ENCODE peak calls at places on chromosomes 13 and 19, in five cellular contexts. I, D, M, H and Q are unnamed samples.

GRCh38 chr13:66207610-66208009 is 1022.5 kb downstream of the PCDH9 start:
- DNase-seq in I (no peak), D (no peak), M (no peak), H (no peak), Q (no peak)

GRCh38 chr13:28313579-28313978 is 175.2 kb downstream of the PAN3 start:
- DNase-seq in I (no peak), D (no peak), M (peak), H (peak), Q (no peak)

GRCh38 chr13:36858285-36858684 is 39.3 kb downstream of the RFXAP start:
- DNase-seq in I (no peak), D (no peak), M (peak), H (peak), Q (no peak)

GRCh38 chr19:6073858-6074708 is 36.2 kb downstream of the RFX2 start:
- DNase-seq in I (no peak), D (no peak), M (no peak), H (no peak), Q (no peak)

GRCh38 chr19:44819246-44819832 is 10.4 kb downstream of the BCAM start:
- DNase-seq in I (no peak), D (no peak), M (no peak), H (no peak), Q (no peak)

GRCh38 chr13:28574617-28575142 is 79.8 kb upstream of the FLT1 start:
- DNase-seq in I (no peak), D (peak), M (no peak), H (peak), Q (no peak)

GRCh38 chr13:99997702-99998219 is 16.2 kb downstream of the ZIC2 start:
- DNase-seq in I (no peak), D (no peak), M (no peak), H (no peak), Q (no peak)

GRCh38 chr19:51692065-51692915 is 840 bp upstream of the SPACA6 start:
- DNase-seq in I (no peak), D (no peak), M (no peak), H (peak), Q (no peak)

GRCh38 chr13:101875091-101875490 is 422.6 kb downstream of the ITGBL1 start:
- DNase-seq in I (no peak), D (no peak), M (no peak), H (no peak), Q (no peak)

GRCh38 chr13:93147946-93148345 is 78.7 kb upstream of the GPC6 start:
- DNase-seq in I (no peak), D (no peak), M (no peak), H (no peak), Q (no peak)

GRCh38 chr13:113058129-113058987 is 47.2 kb upstream of the F7 start:
- DNase-seq in I (no peak), D (no peak), M (no peak), H (no peak), Q (peak)

GRCh38 chr13:106499905-106500304 is 35.6 kb downstream of the EFNB2 start:
- DNase-seq in I (no peak), D (no peak), M (peak), H (peak), Q (no peak)

GRCh38 chr13:79385694-79386093 is 20.4 kb downstream of the RBM26 start:
- DNase-seq in I (no peak), D (no peak), M (no peak), H (peak), Q (no peak)

GRCh38 chr19:5676105-5676671 is 4.1 kb downstream of the MICOS13 start:
- DNase-seq in I (no peak), D (no peak), M (no peak), H (no peak), Q (no peak)

GRCh38 chr13:36160297-36160696 is 29.1 kb upstream of the DCLK1 start:
- DNase-seq in I (no peak), D (no peak), M (no peak), H (no peak), Q (no peak)

GRCh38 chr13:64074989-64075474 is 2659.4 kb upstream of the PCDH20 start:
- DNase-seq in I (no peak), D (no peak), M (no peak), H (no peak), Q (no peak)

GRCh38 chr19:52211926-52212571 is 22.2 kb downstream of the PPP2R1A start:
- DNase-seq in I (no peak), D (no peak), M (no peak), H (no peak), Q (no peak)

GRCh38 chr13:34065915-34066314 is 248.0 kb downstream of the RFC3 start:
- DNase-seq in I (no peak), D (no peak), M (no peak), H (no peak), Q (no peak)

GRCh38 chr13:96677029-96677428 is 317.2 kb downstream of the OXGR1 start:
- DNase-seq in I (no peak), D (no peak), M (no peak), H (no peak), Q (no peak)

GRCh38 chr19:3302755-3303154 is 63.6 kb upstream of the NFIC start:
- DNase-seq in I (no peak), D (no peak), M (no peak), H (peak), Q (no peak)

GRCh38 chr19:46950526-46951235 is 69.0 kb upstream of the NPAS1 start:
- DNase-seq in I (no peak), D (no peak), M (no peak), H (no peak), Q (no peak)

GRCh38 chr13:99282264-99283231 is 24.4 kb upstream of the GPR18 start:
- DNase-seq in I (no peak), D (no peak), M (no peak), H (peak), Q (no peak)

GRCh38 chr19:45643927-45644771 is 5.0 kb upstream of the EML2 start:
- DNase-seq in I (no peak), D (no peak), M (no peak), H (no peak), Q (no peak)

DNA sequence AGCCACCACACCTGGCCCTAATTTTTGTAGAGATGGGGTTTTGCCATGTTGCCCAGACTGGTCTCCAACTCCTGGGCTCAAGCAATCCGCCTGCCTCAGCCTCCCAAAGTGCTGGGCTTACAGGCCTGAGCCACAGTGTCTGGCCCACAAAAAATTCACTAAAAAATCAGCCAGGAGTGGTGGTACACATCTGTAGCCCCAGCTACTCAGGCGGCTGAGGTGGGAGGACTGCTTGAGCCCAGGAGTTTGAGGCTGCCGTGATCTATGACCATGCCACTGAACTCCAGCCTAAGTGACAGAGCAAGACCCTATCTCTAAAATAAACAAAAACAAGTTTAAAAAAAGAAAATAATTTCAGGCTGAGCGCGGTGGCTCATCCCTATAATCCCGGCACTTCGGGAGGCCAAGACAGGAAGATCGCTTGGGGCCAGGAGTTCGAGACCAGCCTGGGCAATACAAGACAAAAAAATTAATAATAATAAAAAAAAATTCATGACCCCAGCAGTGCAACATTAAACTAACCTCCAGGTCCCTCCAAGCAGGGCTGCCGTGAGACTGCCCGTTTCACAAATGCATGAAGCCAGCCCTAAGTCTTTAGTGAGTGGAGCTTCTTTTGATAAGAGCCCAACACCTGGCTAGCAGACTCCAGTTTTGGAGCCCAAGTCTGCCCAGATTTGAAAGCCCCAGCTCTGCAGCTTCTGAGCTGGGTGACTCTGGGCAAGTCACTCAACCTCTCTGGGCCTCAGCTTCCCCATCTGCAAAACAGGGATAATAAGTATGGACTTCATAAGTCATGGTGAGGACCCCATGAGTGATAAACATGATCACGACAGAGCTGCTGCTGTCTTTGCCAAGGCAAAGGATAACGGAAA is 38.6 kb upstream of the NANOS3 start:
- DNase-seq in I (no peak), D (no peak), M (no peak), H (no peak), Q (no peak)
- H3K4me3 ChIP-seq in I (peak), D (peak), M (no peak), H (peak), Q (peak)

DNA sequence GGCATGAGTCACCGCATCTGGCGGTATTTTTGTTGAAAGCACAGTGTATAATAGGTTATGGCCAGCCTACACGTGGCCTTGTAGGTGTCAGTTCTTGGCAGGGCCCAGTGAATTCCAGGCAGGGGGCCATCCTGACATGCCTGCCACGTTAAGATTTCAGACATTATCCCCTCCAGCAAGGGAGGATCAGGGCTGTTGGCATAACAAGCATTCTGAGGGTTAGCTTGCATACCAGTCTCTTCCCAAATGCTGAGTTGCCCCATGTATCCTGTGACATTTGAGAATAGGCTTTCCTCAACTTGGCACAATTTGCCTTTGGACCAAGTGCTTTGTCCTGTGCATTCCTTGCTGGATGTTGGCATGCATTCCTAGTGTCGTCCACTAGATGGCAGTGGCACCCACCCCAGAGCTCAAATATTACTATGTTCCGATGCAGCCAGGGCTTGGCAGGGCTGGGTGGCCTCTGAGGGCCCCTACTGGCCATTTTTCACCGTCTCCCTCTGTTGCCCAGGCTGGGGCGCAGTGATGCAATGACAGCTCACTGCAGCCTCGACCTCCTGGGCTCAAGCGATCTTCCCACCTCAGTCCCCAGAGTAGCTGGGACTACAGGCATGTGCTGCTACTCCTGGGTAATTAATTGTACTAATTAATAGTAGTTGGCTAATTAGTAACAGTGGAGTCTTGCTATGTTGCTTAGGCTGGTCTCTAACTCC is 31.2 kb downstream of the NLRP12 start:
- DNase-seq in I (peak), D (peak), M (peak), H (peak), Q (peak)
- H3K4me3 ChIP-seq in I (no peak), D (no peak), M (no peak), H (no peak), Q (no peak)

DNA sequence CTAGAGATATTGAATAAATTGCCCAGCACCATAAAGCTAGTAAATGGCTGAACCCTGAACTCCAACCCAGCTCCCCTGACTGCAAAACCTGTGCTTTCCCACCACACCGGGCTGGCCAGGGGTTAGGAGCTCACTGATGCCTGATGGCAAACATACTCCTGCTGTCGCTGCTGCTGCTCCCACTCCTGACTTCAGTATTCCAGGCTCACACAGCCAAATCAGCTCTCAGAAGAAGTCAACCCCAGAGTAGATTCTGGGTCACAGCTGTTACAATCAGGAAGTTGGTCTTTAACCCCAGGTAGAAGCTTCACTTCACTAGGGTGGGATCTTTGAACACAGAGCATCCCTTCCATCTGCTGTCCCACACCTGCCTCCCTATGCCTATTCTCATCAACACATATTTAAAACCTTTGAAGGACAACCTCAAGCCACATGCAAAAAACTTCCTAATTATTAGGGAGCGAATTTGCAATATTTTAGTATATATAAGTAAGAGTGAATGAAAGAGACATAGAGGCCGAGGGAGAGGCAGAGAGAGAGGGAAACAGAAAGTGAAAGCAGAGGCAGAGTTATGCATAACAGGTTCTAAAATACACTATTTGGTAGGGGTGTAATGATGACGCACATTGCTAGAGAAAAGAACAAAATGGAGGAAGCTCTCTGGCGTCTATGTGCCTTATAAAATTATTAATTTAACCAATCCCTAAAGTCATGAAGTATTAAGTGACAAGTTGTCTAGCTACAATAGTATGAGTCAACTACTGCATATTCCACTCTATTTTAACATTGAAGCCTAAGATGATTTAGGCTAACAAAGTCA is 99.4 kb upstream of the SERP2 start:
- DNase-seq in I (no peak), D (no peak), M (peak), H (peak), Q (no peak)
- H3K4me3 ChIP-seq in I (peak), D (peak), M (peak), H (no peak), Q (peak)

GRCh38 chr13:49606747-49607648 is 21.3 kb upstream of the ARL11 start:
- DNase-seq in I (peak), D (peak), M (peak), H (peak), Q (peak)
- H3K4me3 ChIP-seq in I (peak), D (peak), M (peak), H (no peak), Q (peak)

GRCh38 chr19:39082745-39083598 is 1.2 kb upstream of the ACP7 start:
- DNase-seq in I (no peak), D (no peak), M (no peak), H (no peak), Q (no peak)

GRCh38 chr19:39082167-39082566 is 2.0 kb upstream of the ACP7 start:
- DNase-seq in I (no peak), D (no peak), M (no peak), H (no peak), Q (no peak)

GRCh38 chr19:39083983-39084731 is at the start of gene ACP7:
- DNase-seq in I (no peak), D (no peak), M (no peak), H (no peak), Q (no peak)

GRCh38 chr19:39084732-39085080 is 538 bp downstream of the ACP7 start:
- DNase-seq in I (no peak), D (no peak), M (no peak), H (no peak), Q (no peak)

DNA sequence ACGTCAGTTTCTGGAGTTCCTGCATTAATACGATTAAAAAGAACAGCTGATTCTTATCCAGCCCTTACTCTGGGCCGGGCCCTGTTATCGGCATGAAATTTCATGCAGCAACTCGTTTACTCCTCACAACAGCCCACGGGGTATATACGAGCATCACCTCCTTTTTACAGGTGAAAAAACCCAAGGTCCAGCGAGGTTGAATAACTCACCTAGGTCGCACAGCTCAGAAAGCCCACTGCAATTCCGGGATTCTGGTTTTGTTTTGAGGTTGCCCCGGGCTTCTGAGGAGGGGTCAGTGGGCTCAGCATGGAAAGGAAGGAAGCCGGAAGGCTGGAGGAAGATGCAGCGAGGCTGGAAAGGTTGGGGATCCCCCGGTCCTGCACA is 577 bp upstream of the ACP7 start:
- DNase-seq in I (no peak), D (no peak), M (no peak), H (no peak), Q (no peak)
- H3K4me3 ChIP-seq in I (peak), D (peak), M (no peak), H (peak), Q (no peak)

GRCh38 chr13:50810468-50810867 is 33.0 kb downstream of the DLEU7 start:
- DNase-seq in I (no peak), D (no peak), M (no peak), H (no peak), Q (no peak)

GRCh38 chr13:50809133-50810090 is 34.1 kb downstream of the DLEU7 start:
- DNase-seq in I (no peak), D (no peak), M (no peak), H (no peak), Q (no peak)

GRCh38 chr13:50805805-50806204 is 37.7 kb downstream of the DLEU7 start:
- DNase-seq in I (no peak), D (no peak), M (no peak), H (peak), Q (no peak)

GRCh38 chr13:50812242-50812641 is 31.2 kb downstream of the DLEU7 start:
- DNase-seq in I (no peak), D (no peak), M (no peak), H (no peak), Q (no peak)

DNA sequence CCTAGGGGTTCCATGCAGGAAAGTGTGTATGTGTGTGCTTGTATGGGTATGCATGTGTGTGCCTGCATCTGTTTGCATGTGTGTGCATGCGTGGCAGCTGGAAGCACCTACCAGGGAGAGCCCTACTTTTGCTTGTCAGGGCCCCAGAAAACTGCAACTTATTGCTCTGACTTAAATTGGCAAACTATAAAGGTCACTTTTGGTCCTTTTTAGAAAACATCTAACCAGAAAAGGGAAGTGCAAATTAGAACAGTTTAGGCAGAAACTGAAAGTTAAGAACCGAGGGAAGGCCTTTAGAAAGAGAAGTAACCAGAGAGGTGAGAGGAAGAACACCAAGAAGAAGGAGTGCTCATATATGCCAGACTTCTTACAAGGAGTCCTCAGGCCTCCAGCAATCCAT is 32.5 kb downstream of the DLEU7 start:
- DNase-seq in I (no peak), D (no peak), M (no peak), H (no peak), Q (no peak)
- H3K4me3 ChIP-seq in I (no peak), D (no peak), M (no peak), H (no peak), Q (no peak)

GRCh38 chr19:43640424-43640757 is 741 bp upstream of the CADM4 start:
- DNase-seq in I (no peak), D (no peak), M (no peak), H (no peak), Q (no peak)
- H3K4me3 ChIP-seq in I (peak), D (peak), M (peak), H (peak), Q (peak)

GRCh38 chr13:41465965-41466364 is 8.6 kb downstream of the RGCC start:
- DNase-seq in I (no peak), D (no peak), M (no peak), H (no peak), Q (no peak)

GRCh38 chr13:41462427-41462826 is 5.1 kb downstream of the RGCC start:
- DNase-seq in I (no peak), D (no peak), M (no peak), H (no peak), Q (no peak)

GRCh38 chr13:41467546-41467945 is 10.2 kb downstream of the RGCC start:
- DNase-seq in I (no peak), D (no peak), M (no peak), H (no peak), Q (no peak)

GRCh38 chr13:41463823-41464602 is 6.7 kb downstream of the RGCC start:
- DNase-seq in I (no peak), D (no peak), M (no peak), H (no peak), Q (no peak)

GRCh38 chr13:41465215-41465907 is 8.0 kb downstream of the RGCC start:
- DNase-seq in I (peak), D (peak), M (peak), H (peak), Q (peak)
- H3K4me3 ChIP-seq in I (no peak), D (no peak), M (peak), H (no peak), Q (no peak)